ENCODE peak calls at places on chromosome 6, in nine cellular contexts. H is fibroblast of lung, N is hepatocyte, Q is tibial nerve, O is IMR-90, T is A549, A is T-helper 17 cell, G is tibial artery, M is HCT116. R is an unnamed sample.

GRCh38 chr6:84193140-84193708 is 34.2 kb downstream of the CEP162 start:
- DNase-seq in H (peak; percentile 91), N (no peak), Q (no peak), O (peak; percentile 83), T (peak; percentile 24), A (no peak), G (no peak), M (peak; percentile 85), R (no peak)

GRCh38 chr6:73309784-73310502 is 44.1 kb downstream of the DPPA5 start:
- DNase-seq in H (peak; percentile 71), N (peak; percentile 77), Q (peak; percentile 8), O (peak; percentile 52), T (peak; percentile 62), A (peak; percentile 29), G (peak; percentile 39), M (peak; percentile 54), R (peak; percentile 69)

GRCh38 chr6:19415605-19416326 is 421.4 kb upstream of the ID4 start:
- DNase-seq in H (peak; percentile 86), N (no peak), Q (no peak), O (peak; percentile 53), T (no peak), A (no peak), G (no peak), M (peak; percentile 47), R (no peak)

GRCh38 chr6:2792330-2792729 is 27.1 kb downstream of the WRNIP1 start:
- DNase-seq in H (peak; percentile 48), N (no peak), Q (no peak), O (peak; percentile 50), T (no peak), A (no peak), G (no peak), M (peak; percentile 27), R (no peak)

GRCh38 chr6:17491416-17492142 is 98.2 kb downstream of the CAP2 start:
- DNase-seq in H (no peak), N (no peak), Q (no peak), O (no peak), T (no peak), A (no peak), G (peak; percentile 24), M (no peak), R (no peak)

GRCh38 chr6:101761124-101761601 is 367.7 kb downstream of the GRIK2 start:
- DNase-seq in H (peak; percentile 61), N (peak; percentile 24), Q (peak; percentile 11), O (peak; percentile 79), T (no peak), A (no peak), G (peak; percentile 21), M (no peak), R (no peak)

GRCh38 chr6:110708295-110708965 is 106.8 kb downstream of the CDK19 start:
- DNase-seq in H (peak; percentile 68), N (no peak), Q (no peak), O (peak; percentile 65), T (no peak), A (no peak), G (no peak), M (no peak), R (no peak)

GRCh38 chr6:16670183-16670582 is 91.1 kb downstream of the ATXN1 start:
- DNase-seq in H (no peak), N (no peak), Q (no peak), O (no peak), T (no peak), A (no peak), G (peak; percentile 28), M (no peak), R (no peak)

GRCh38 chr6:38068854-38069253 is 249.3 kb downstream of the ZFAND3 start:
- DNase-seq in H (no peak), N (no peak), Q (peak; percentile 11), O (no peak), T (no peak), A (no peak), G (no peak), M (no peak), R (no peak)

GRCh38 chr6:113476937-113477839 is 380.0 kb upstream of the MARCKS start:
- DNase-seq in H (peak; percentile 46), N (no peak), Q (no peak), O (peak; percentile 40), T (no peak), A (no peak), G (no peak), M (no peak), R (no peak)

GRCh38 chr6:3535716-3536435 is 79.0 kb upstream of the SLC22A23 start:
- DNase-seq in H (no peak), N (no peak), Q (no peak), O (no peak), T (no peak), A (no peak), G (no peak), M (no peak), R (no peak)

GRCh38 chr6:66772785-66773184 is 1065.8 kb upstream of the EYS start:
- DNase-seq in H (peak; percentile 76), N (peak; percentile 21), Q (no peak), O (no peak), T (no peak), A (no peak), G (peak; percentile 35), M (no peak), R (no peak)

GRCh38 chr6:34004706-34005105 is 141.2 kb downstream of the GRM4 start:
- DNase-seq in H (no peak), N (no peak), Q (no peak), O (no peak), T (no peak), A (no peak), G (no peak), M (no peak), R (no peak)

GRCh38 chr6:24394061-24394460 is 8.7 kb upstream of the MRS2 start:
- DNase-seq in H (no peak), N (no peak), Q (no peak), O (no peak), T (no peak), A (no peak), G (no peak), M (no peak), R (no peak)

GRCh38 chr6:54185885-54186284 is 74.6 kb downstream of the MLIP start:
- DNase-seq in H (no peak), N (no peak), Q (no peak), O (no peak), T (no peak), A (no peak), G (no peak), M (no peak), R (no peak)

GRCh38 chr6:132937466-132937906 is 123.1 kb downstream of the RPS12 start:
- DNase-seq in H (peak; percentile 33), N (peak; percentile 77), Q (no peak), O (peak; percentile 44), T (peak; percentile 8), A (no peak), G (no peak), M (peak; percentile 57), R (peak; percentile 70)

GRCh38 chr6:112298816-112299281 is 44.5 kb upstream of the LAMA4 start:
- DNase-seq in H (peak; percentile 95), N (no peak), Q (no peak), O (peak; percentile 94), T (peak; percentile 15), A (no peak), G (no peak), M (peak; percentile 23), R (no peak)

GRCh38 chr6:40907198-40907701 is 131.8 kb downstream of the UNC5CL start:
- DNase-seq in H (peak; percentile 62), N (no peak), Q (no peak), O (peak; percentile 9), T (peak; percentile 71), A (no peak), G (no peak), M (no peak), R (no peak)

GRCh38 chr6:152587473-152587872 is 49.7 kb downstream of the SYNE1 start:
- DNase-seq in H (no peak), N (no peak), Q (no peak), O (no peak), T (no peak), A (no peak), G (no peak), M (no peak), R (no peak)

GRCh38 chr6:72620866-72621242 is 1.0 kb upstream of the KCNQ5 start:
- DNase-seq in H (no peak), N (no peak), Q (no peak), O (no peak), T (no peak), A (no peak), G (no peak), M (no peak), R (no peak)

DNA sequence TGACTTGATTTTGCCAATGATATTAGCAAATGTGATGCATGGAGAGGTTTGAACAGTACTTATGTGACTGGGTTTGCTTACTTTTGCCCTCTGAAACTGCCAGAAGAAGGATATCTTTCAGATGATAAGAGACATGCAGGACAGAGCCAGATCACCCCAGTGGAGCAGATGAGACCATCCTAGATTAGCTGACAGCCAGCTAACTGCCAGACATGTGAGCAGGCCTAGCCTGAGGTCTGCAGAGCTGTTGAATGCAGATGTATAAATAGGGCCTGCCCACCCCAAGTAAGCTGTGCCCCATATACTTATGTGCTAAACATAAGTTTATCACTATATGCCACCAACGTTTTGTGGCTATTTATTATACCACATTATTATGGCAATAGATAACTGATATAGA is 5.9 kb downstream of the ZSCAN31 start:
- DNase-seq in H (no peak), N (no peak), Q (no peak), O (no peak), T (no peak), A (no peak), G (no peak), M (no peak), R (no peak)
- H3K9me3 ChIP-seq in H (peaks cover 1% of the 10 kb centered on the region), N (peaks cover 24% of the 10 kb centered on the region), Q (peaks cover 24% of the 10 kb centered on the region), O (peaks cover 21% of the 10 kb centered on the region), T (peaks cover 21% of the 10 kb centered on the region), A (peaks cover 6% of the 10 kb centered on the region), G (no peaks in the 10 kb centered on the region), M (peaks cover 5% of the 10 kb centered on the region), R (no peaks in the 10 kb centered on the region)

DNA sequence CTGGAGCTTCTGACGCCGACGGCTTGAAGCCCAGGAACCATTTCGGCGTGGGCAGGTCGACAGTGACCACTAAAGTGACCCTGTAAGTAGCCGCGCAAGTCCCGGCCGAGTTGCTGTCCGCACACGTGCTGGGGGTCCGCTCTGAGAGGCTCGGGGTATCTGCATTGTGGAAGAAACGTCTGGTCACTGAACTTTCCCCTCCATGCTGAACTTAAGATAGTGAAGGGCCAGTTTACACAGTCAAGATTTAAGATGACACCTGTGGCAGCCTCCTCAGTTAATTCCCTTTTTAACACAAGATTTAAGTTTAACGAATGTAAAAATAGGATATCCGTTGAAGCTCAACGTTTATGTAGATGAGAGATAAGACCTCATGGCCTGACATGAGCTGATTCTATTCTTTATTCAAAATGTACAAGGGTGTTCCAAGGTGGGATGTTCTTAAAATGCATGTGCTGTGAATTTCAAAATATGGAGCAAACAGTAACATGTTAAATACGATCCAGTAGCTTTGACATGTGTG is 116.3 kb downstream of the RTN4IP1 start:
- DNase-seq in H (no peak), N (no peak), Q (no peak), O (no peak), T (no peak), A (no peak), G (peak; percentile 26), M (no peak), R (no peak)
- H3K9me3 ChIP-seq in H (no peaks in the 10 kb centered on the region), N (no peaks in the 10 kb centered on the region), Q (no peaks in the 10 kb centered on the region), O (no peaks in the 10 kb centered on the region), T (no peaks in the 10 kb centered on the region), A (no peaks in the 10 kb centered on the region), G (no peaks in the 10 kb centered on the region), M (no peaks in the 10 kb centered on the region), R (no peaks in the 10 kb centered on the region)

GRCh38 chr6:167507376-167507961 is 182.6 kb downstream of the TTLL2 start:
- DNase-seq in H (no peak), N (no peak), Q (no peak), O (no peak), T (no peak), A (no peak), G (no peak), M (no peak), R (no peak)
- H3K9me3 ChIP-seq in H (no peaks in the 10 kb centered on the region), N (no peaks in the 10 kb centered on the region), Q (no peaks in the 10 kb centered on the region), O (peaks cover 48% of the 10 kb centered on the region), T (no peaks in the 10 kb centered on the region), A (no peaks in the 10 kb centered on the region), G (no peaks in the 10 kb centered on the region), M (no peaks in the 10 kb centered on the region), R (no peaks in the 10 kb centered on the region)

GRCh38 chr6:124677874-124678273 is 284.4 kb upstream of the RNF217 start:
- DNase-seq in H (no peak), N (no peak), Q (no peak), O (no peak), T (no peak), A (no peak), G (no peak), M (no peak), R (no peak)
- H3K9me3 ChIP-seq in H (no peaks in the 10 kb centered on the region), N (no peaks in the 10 kb centered on the region), Q (peaks cover 27% of the 10 kb centered on the region), O (peaks cover 10% of the 10 kb centered on the region), T (no peaks in the 10 kb centered on the region), A (no peaks in the 10 kb centered on the region), G (no peaks in the 10 kb centered on the region), M (no peaks in the 10 kb centered on the region), R (no peaks in the 10 kb centered on the region)